ENCODE peak calls at places on chromosome 15, in ten cellular contexts. V is stimulated activated CD8-positive, alpha-beta memory T cell treated with anti-CD3 and anti-CD28 coated beads, Interleukin-7, amount 100 ng/mL, for 24 hours; Y is T follicular helper cell; F is myocyte; N is posterior cingulate gyrus; D is HT1080; C is EH; M is activated CD4-positive, alpha-beta T cell treated with anti-CD3 and anti-CD28 coated beads, Interleukin-2, amount 50 U/mL, for 1 hour; S is progenitor cell of endocrine pancreas; B is cardiac fibroblast. U is an unnamed sample.

GRCh38 chr15:56496635-56497034 is 31.7 kb upstream of the MNS1 start:
- DNase-seq in S (no peak), Y (no peak), B (peak; percentile 87), C (peak; percentile 69), D (peak; percentile 51), N (no peak), F (peak; percentile 78), V (no peak), M (no peak), U (peak; percentile 77)

GRCh38 chr15:94125698-94126097 is 105.7 kb upstream of the MCTP2 start:
- DNase-seq in N (no peak), V (no peak), Y (no peak), B (no peak), C (no peak), M (no peak), S (no peak), F (no peak), D (no peak), U (no peak)

GRCh38 chr15:37856109-37856508 is 78.3 kb upstream of the TMCO5A start:
- DNase-seq in S (no peak), F (no peak), C (no peak), M (no peak), V (no peak), D (no peak), N (no peak), Y (no peak), B (no peak), U (no peak)

GRCh38 chr15:54082836-54083492 is 104.7 kb downstream of the UNC13C start:
- DNase-seq in F (peak; percentile 17), M (no peak), B (peak; percentile 8), N (no peak), S (peak; percentile 15), Y (no peak), D (peak; percentile 10), C (no peak), V (no peak), U (no peak)

GRCh38 chr15:80581976-80582375 is 113.1 kb upstream of the ABHD17C start:
- DNase-seq in C (peak; percentile 31), F (no peak), B (no peak), Y (no peak), V (no peak), N (no peak), D (peak; percentile 17), M (no peak), S (no peak), U (no peak)

GRCh38 chr15:70197945-70198361 is 100.2 kb upstream of the TLE3 start:
- DNase-seq in F (no peak), B (no peak), C (no peak), D (no peak), Y (no peak), M (no peak), N (no peak), V (no peak), S (no peak), U (no peak)

GRCh38 chr15:71698752-71699151 is 111.6 kb upstream of the NR2E3 start:
- DNase-seq in D (no peak), Y (no peak), B (no peak), C (no peak), S (no peak), M (no peak), N (no peak), V (no peak), F (no peak), U (no peak)

GRCh38 chr15:63938486-63939061 is 104.8 kb upstream of the HERC1 start:
- DNase-seq in S (no peak), B (peak; percentile 37), M (no peak), F (no peak), V (no peak), C (peak; percentile 22), Y (no peak), N (no peak), D (no peak), U (no peak)

GRCh38 chr15:64825081-64825430 is 391 bp downstream of the PIF1 start:
- DNase-seq in N (no peak), C (no peak), D (no peak), V (no peak), B (no peak), F (no peak), Y (no peak), M (no peak), S (no peak), U (no peak)

GRCh38 chr15:79740581-79740980 is 156.2 kb downstream of the MTHFS start:
- DNase-seq in B (no peak), N (no peak), F (no peak), S (no peak), V (no peak), C (no peak), M (no peak), D (no peak), Y (no peak), U (no peak)

GRCh38 chr15:69824075-69824876 is 273.4 kb downstream of the TLE3 start:
- DNase-seq in N (no peak), B (no peak), D (no peak), S (no peak), V (no peak), M (no peak), Y (no peak), C (no peak), F (no peak), U (no peak)

GRCh38 chr15:50028323-50028722 is 90.7 kb downstream of the ATP8B4 start:
- DNase-seq in D (peak; percentile 25), Y (no peak), N (no peak), S (no peak), B (no peak), C (no peak), V (no peak), M (no peak), F (no peak), U (no peak)

GRCh38 chr15:76340198-76340801 is 3.7 kb downstream of the ISL2 start:
- DNase-seq in B (no peak), F (no peak), C (peak; percentile 64), D (no peak), M (no peak), S (no peak), N (no peak), V (no peak), Y (no peak), U (no peak)

GRCh38 chr15:101723161-101723873 is 956 bp downstream of the TARS3 start:
- DNase-seq in B (peak; percentile 15), M (peak; percentile 9), Y (no peak), V (no peak), S (no peak), C (peak; percentile 59), N (no peak), D (peak; percentile 53), F (peak; percentile 46), U (no peak)

GRCh38 chr15:38853608-38854007 is 289.0 kb upstream of the RASGRP1 start:
- DNase-seq in C (peak; percentile 67), D (peak; percentile 26), F (peak; percentile 60), V (no peak), M (peak; percentile 21), B (peak; percentile 62), N (no peak), Y (peak; percentile 19), S (no peak), U (no peak)

GRCh38 chr15:29517829-29518228 is 248.2 kb upstream of the NSMCE3 start:
- DNase-seq in B (no peak), N (no peak), Y (no peak), C (no peak), M (no peak), F (no peak), V (no peak), S (no peak), D (no peak), U (no peak)

GRCh38 chr15:89460048-89460447 is 36.3 kb downstream of the RHCG start:
- DNase-seq in V (no peak), Y (no peak), B (no peak), S (no peak), C (no peak), N (no peak), F (no peak), D (no peak), M (no peak), U (no peak)

GRCh38 chr15:61381501-61381900 is 152.4 kb upstream of the RORA start:
- DNase-seq in S (no peak), F (no peak), N (no peak), V (no peak), C (no peak), M (no peak), Y (no peak), D (no peak), B (no peak), U (no peak)

GRCh38 chr15:94701281-94701985 is 470.1 kb downstream of the MCTP2 start:
- DNase-seq in C (no peak), N (no peak), S (no peak), F (no peak), B (no peak), V (no peak), M (no peak), Y (no peak), D (peak; percentile 53), U (no peak)

GRCh38 chr15:81418891-81419290 is 44.9 kb upstream of the TMC3 start:
- DNase-seq in S (no peak), F (peak; percentile 12), D (no peak), B (no peak), C (no peak), N (no peak), Y (no peak), M (no peak), V (no peak), U (no peak)

GRCh38 chr15:58212909-58213526 is 74.8 kb downstream of the AQP9 start:
- DNase-seq in F (peak; percentile 70), C (peak; percentile 54), Y (no peak), V (no peak), B (peak; percentile 72), D (peak; percentile 39), N (no peak), S (no peak), M (no peak), U (peak; percentile 26)

GRCh38 chr15:63606333-63606732 is 9.1 kb downstream of the FBXL22 start:
- DNase-seq in D (no peak), N (no peak), S (no peak), M (no peak), V (no peak), Y (no peak), F (no peak), C (no peak), B (no peak), U (no peak)

GRCh38 chr15:75036269-75036668 is 12.9 kb downstream of the PPCDC start:
- DNase-seq in V (no peak), B (no peak), F (peak; percentile 74), S (no peak), C (peak; percentile 49), Y (no peak), M (no peak), N (no peak), D (peak; percentile 53), U (no peak)

GRCh38 chr15:47688573-47689086 is 28.7 kb upstream of the SEMA6D start:
- DNase-seq in N (no peak), B (peak; percentile 16), C (peak; percentile 49), V (no peak), F (no peak), S (no peak), M (no peak), Y (no peak), D (peak; percentile 34), U (no peak)

GRCh38 chr15:32036972-32037371 is 6.7 kb downstream of the CHRNA7 start:
- DNase-seq in S (no peak), D (no peak), V (no peak), B (no peak), M (no peak), F (no peak), C (no peak), Y (no peak), N (no peak), U (no peak)

GRCh38 chr15:64681424-64682024 is 93.9 kb downstream of the RBPMS2 start:
- DNase-seq in V (no peak), F (peak; percentile 72), M (no peak), D (peak; percentile 70), Y (no peak), C (peak; percentile 76), B (peak; percentile 77), N (no peak), S (peak; percentile 28), U (peak; percentile 72)

GRCh38 chr15:33460166-33460805 is 149.5 kb downstream of the RYR3 start:
- DNase-seq in D (no peak), F (no peak), Y (no peak), M (no peak), C (no peak), B (no peak), N (no peak), S (no peak), V (no peak), U (no peak)

GRCh38 chr15:29143909-29144308 is 125.7 kb downstream of the NSMCE3 start:
- DNase-seq in Y (no peak), V (no peak), F (no peak), M (no peak), B (peak; percentile 54), S (no peak), C (peak; percentile 82), N (no peak), D (peak; percentile 82), U (peak; percentile 4)